ENCODE peak calls at places on chromosomes 11 and 22, in four cellular contexts. One of them, this sample, is unnamed.
A peak's percentile ranks its signal among the peaks of the same experiment; 100 is the strongest.

GRCh38 chr11:109426442-109426841 is 4.5 kb downstream of the C11orf87 start:
- DNase-seq in GM12878: no peak
- DNase-seq in K562: no peak
- DNase-seq in HepG2: no peak
- DNase-seq in this sample: no peak

GRCh38 chr11:11987503-11988022 is 20.9 kb downstream of the DKK3 start:
- DNase-seq in HepG2: no peak
- DNase-seq in K562: peak; percentile 24
- DNase-seq in GM12878: no peak
- DNase-seq in this sample: no peak

GRCh38 chr22:37476389-37477329 is 9.5 kb downstream of the MFNG start:
- DNase-seq in GM12878: no peak
- DNase-seq in HepG2: no peak
- DNase-seq in K562: no peak
- DNase-seq in this sample: no peak

GRCh38 chr11:68911731-68912130 is 8.0 kb downstream of the IGHMBP2 start:
- DNase-seq in HepG2: no peak
- DNase-seq in K562: no peak
- DNase-seq in GM12878: no peak
- DNase-seq in this sample: no peak

GRCh38 chr22:28497188-28497587 is 182.5 kb downstream of the TTC28 start:
- DNase-seq in HepG2: no peak
- DNase-seq in GM12878: no peak
- DNase-seq in K562: no peak
- DNase-seq in this sample: no peak

GRCh38 chr11:132134322-132134721 is 763.9 kb downstream of the NTM start:
- DNase-seq in GM12878: no peak
- DNase-seq in K562: no peak
- DNase-seq in HepG2: no peak
- DNase-seq in this sample: no peak

GRCh38 chr22:44405661-44406060 is 92.4 kb downstream of the RTL6 start:
- DNase-seq in K562: no peak
- DNase-seq in HepG2: no peak
- DNase-seq in GM12878: no peak
- DNase-seq in this sample: no peak

GRCh38 chr11:118938491-118939411 is 13.0 kb upstream of the BCL9L start:
- DNase-seq in K562: no peak
- DNase-seq in HepG2: peak; percentile 72
- DNase-seq in GM12878: no peak
- DNase-seq in this sample: no peak

GRCh38 chr11:20874358-20874757 is 205.0 kb downstream of the NELL1 start:
- DNase-seq in GM12878: no peak
- DNase-seq in K562: no peak
- DNase-seq in HepG2: no peak
- DNase-seq in this sample: no peak

GRCh38 chr22:28442264-28442950 is 237.2 kb downstream of the TTC28 start:
- DNase-seq in GM12878: no peak
- DNase-seq in HepG2: peak; percentile 74
- DNase-seq in K562: peak; percentile 69
- DNase-seq in this sample: peak; percentile 87

GRCh38 chr11:8867856-8868705 is 42.9 kb upstream of the AKIP1 start:
- DNase-seq in GM12878: no peak
- DNase-seq in HepG2: peak; percentile 43
- DNase-seq in K562: no peak
- DNase-seq in this sample: no peak

GRCh38 chr22:40310771-40311120 is 35.6 kb upstream of the ADSL start:
- DNase-seq in GM12878: no peak
- DNase-seq in HepG2: no peak
- DNase-seq in K562: no peak
- DNase-seq in this sample: no peak

GRCh38 chr22:45224988-45225731 is 15.5 kb downstream of the KIAA0930 start:
- DNase-seq in K562: no peak
- DNase-seq in HepG2: no peak
- DNase-seq in GM12878: no peak
- DNase-seq in this sample: no peak

GRCh38 chr22:36470162-36470993 is 11.1 kb downstream of the TXN2 start:
- DNase-seq in GM12878: no peak
- DNase-seq in HepG2: peak; percentile 76
- DNase-seq in K562: peak; percentile 66
- DNase-seq in this sample: peak; percentile 92

GRCh38 chr11:32052218-32052617 is 38.7 kb upstream of the RCN1 start:
- DNase-seq in GM12878: no peak
- DNase-seq in HepG2: peak; percentile 18
- DNase-seq in K562: peak; percentile 64
- DNase-seq in this sample: peak; percentile 73

GRCh38 chr22:46572911-46573780 is 35.7 kb upstream of the CELSR1 start:
- DNase-seq in GM12878: no peak
- DNase-seq in K562: no peak
- DNase-seq in HepG2: no peak
- DNase-seq in this sample: no peak

GRCh38 chr22:45231293-45231692 is 9.4 kb downstream of the KIAA0930 start:
- DNase-seq in GM12878: no peak
- DNase-seq in K562: no peak
- DNase-seq in HepG2: no peak
- DNase-seq in this sample: no peak

GRCh38 chr11:96272542-96273306 is 70.3 kb downstream of the MAML2 start:
- DNase-seq in HepG2: no peak
- DNase-seq in GM12878: no peak
- DNase-seq in K562: no peak
- DNase-seq in this sample: no peak

GRCh38 chr22:43088616-43088978 is 594 bp downstream of the TTLL1 start:
- DNase-seq in GM12878: no peak
- DNase-seq in K562: no peak
- DNase-seq in HepG2: no peak
- DNase-seq in this sample: no peak

GRCh38 chr11:108628326-108628725 is 34.8 kb upstream of the EXPH5 start:
- DNase-seq in K562: no peak
- DNase-seq in HepG2: no peak
- DNase-seq in GM12878: no peak
- DNase-seq in this sample: no peak

GRCh38 chr11:72758690-72759389 is 6.6 kb upstream of the ARAP1 start:
- DNase-seq in HepG2: no peak
- DNase-seq in K562: peak; percentile 72
- DNase-seq in GM12878: no peak
- DNase-seq in this sample: peak; percentile 27

GRCh38 chr11:45815747-45816146 is 10.8 kb downstream of the SLC35C1 start:
- DNase-seq in K562: peak; percentile 56
- DNase-seq in HepG2: no peak
- DNase-seq in GM12878: no peak
- DNase-seq in this sample: peak; percentile 41

GRCh38 chr11:45816614-45817013 is 11.7 kb downstream of the SLC35C1 start:
- DNase-seq in K562: no peak
- DNase-seq in GM12878: no peak
- DNase-seq in HepG2: no peak
- DNase-seq in this sample: no peak

GRCh38 chr11:45818961-45819605 is 14.1 kb downstream of the SLC35C1 start:
- DNase-seq in HepG2: no peak
- DNase-seq in K562: no peak
- DNase-seq in GM12878: peak; percentile 28
- DNase-seq in this sample: no peak

GRCh38 chr11:45820211-45820857 is 15.4 kb downstream of the SLC35C1 start:
- DNase-seq in K562: no peak
- DNase-seq in GM12878: no peak
- DNase-seq in HepG2: no peak
- DNase-seq in this sample: no peak

DNA sequence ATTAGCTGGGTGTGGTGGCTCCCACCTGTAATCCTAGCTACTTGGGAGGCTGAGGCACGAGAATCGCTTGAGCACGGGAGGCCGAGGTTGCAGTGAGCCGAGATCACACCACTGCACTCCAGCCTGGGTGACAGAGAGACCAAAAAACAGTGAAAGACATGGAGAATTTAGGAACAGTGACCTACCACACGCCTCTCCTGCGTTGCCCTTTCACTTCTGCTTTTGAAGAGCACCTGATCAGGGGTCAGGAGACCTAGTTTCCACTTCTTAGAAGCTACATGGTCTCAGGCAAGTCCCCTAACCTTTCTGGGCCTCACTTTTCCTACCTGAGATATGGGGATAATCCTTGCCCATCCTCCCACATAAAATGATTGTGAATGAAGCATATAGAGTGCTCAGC is 12.2 kb downstream of the SLC35C1 start:
- DNase-seq in GM12878: peak; percentile 43
- DNase-seq in K562: no peak
- DNase-seq in HepG2: no peak
- DNase-seq in this sample: no peak
- TF ChIP-seq SP1 in GM12878: no peak
- TF ChIP-seq SP1 in K562: no peak
- TF ChIP-seq SP1 in HepG2: no peak
- TF ChIP-seq SP1 in this sample: no peak

GRCh38 chr11:61327669-61328071 is 5.2 kb downstream of the DDB1 start:
- DNase-seq in GM12878: no peak
- DNase-seq in K562: no peak
- DNase-seq in HepG2: no peak
- DNase-seq in this sample: no peak

GRCh38 chr11:61325649-61326414 is 7.1 kb downstream of the DDB1 start:
- DNase-seq in HepG2: no peak
- DNase-seq in GM12878: no peak
- DNase-seq in K562: no peak
- DNase-seq in this sample: no peak

GRCh38 chr11:61331636-61332035 is 1.3 kb downstream of the DDB1 start:
- DNase-seq in K562: no peak
- DNase-seq in HepG2: no peak
- DNase-seq in GM12878: no peak
- DNase-seq in this sample: no peak

GRCh38 chr11:61329871-61330270 is 3.0 kb downstream of the DDB1 start:
- DNase-seq in K562: no peak
- DNase-seq in HepG2: no peak
- DNase-seq in GM12878: no peak
- DNase-seq in this sample: no peak

DNA sequence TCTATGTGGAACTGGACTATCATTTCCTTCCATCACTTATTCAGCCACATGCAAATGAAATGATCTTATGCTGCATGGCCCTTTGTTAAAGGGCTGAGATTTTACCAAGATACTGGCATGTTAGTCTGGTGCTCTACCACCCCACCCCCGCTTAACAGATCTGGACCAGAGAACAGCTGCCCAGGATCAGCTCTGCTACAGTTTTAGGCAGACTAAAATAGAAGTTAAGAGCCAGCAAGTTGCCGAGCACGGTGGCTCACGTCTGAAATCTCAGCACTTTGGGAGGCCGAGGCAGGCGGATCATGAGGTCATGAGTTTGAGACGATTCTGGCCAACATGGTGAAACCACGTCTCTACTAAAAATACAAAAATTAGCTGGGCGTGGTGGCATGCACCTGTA is 4.6 kb downstream of the DDB1 start:
- DNase-seq in K562: no peak
- DNase-seq in GM12878: no peak
- DNase-seq in HepG2: no peak
- DNase-seq in this sample: no peak
- TF ChIP-seq FOXK2 in K562: no peak
- TF ChIP-seq FOXK2 in GM12878: no peak
- TF ChIP-seq FOXK2 in HepG2: no peak
- TF ChIP-seq FOXK2 in this sample: no peak

GRCh38 chr11:116334596-116334995 is 438.2 kb downstream of the BUD13 start:
- DNase-seq in K562: no peak
- DNase-seq in GM12878: no peak
- DNase-seq in HepG2: no peak
- DNase-seq in this sample: no peak
- TF ChIP-seq FOXM1 in K562: no peak
- TF ChIP-seq FOXM1 in GM12878: no peak
- TF ChIP-seq FOXM1 in HepG2: no peak
- TF ChIP-seq FOXM1 in this sample: no peak

GRCh38 chr11:58060535-58060934 is 29.8 kb downstream of the OR6Q1 start:
- DNase-seq in HepG2: no peak
- DNase-seq in K562: no peak
- DNase-seq in GM12878: no peak
- DNase-seq in this sample: no peak

GRCh38 chr11:58059011-58059358 is 28.2 kb downstream of the OR6Q1 start:
- DNase-seq in GM12878: no peak
- DNase-seq in K562: no peak
- DNase-seq in HepG2: peak; percentile 82
- DNase-seq in this sample: no peak

GRCh38 chr11:58058276-58059010 is 27.7 kb downstream of the OR6Q1 start:
- DNase-seq in K562: no peak
- DNase-seq in HepG2: no peak
- DNase-seq in GM12878: no peak
- DNase-seq in this sample: no peak

GRCh38 chr11:58060939-58061672 is 30.4 kb downstream of the OR6Q1 start:
- DNase-seq in GM12878: no peak
- DNase-seq in HepG2: peak; percentile 91
- DNase-seq in K562: no peak
- DNase-seq in this sample: no peak

DNA sequence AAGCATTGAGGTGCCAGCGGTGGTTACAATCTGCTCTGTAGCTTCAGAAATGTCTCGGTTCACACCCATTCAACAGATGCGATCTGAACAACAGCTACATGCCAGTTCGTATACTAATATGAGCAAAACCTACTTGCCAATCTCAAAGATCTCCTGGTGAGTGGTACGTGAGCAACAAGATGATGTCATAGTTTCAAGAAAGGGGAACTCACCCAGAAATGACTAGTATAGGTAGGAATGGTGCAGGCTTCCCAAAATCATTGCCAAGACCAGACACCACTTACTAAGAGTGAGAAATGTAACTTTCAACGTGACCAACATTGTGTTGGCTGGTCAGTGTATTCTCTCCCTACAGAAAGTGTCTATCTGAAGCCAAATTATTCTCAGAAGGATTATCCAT is 31.1 kb downstream of the OR6Q1 start:
- DNase-seq in GM12878: no peak
- DNase-seq in K562: no peak
- DNase-seq in HepG2: no peak
- DNase-seq in this sample: no peak
- TF ChIP-seq SP1 in GM12878: no peak
- TF ChIP-seq SP1 in K562: no peak
- TF ChIP-seq SP1 in HepG2: no peak
- TF ChIP-seq SP1 in this sample: no peak

DNA sequence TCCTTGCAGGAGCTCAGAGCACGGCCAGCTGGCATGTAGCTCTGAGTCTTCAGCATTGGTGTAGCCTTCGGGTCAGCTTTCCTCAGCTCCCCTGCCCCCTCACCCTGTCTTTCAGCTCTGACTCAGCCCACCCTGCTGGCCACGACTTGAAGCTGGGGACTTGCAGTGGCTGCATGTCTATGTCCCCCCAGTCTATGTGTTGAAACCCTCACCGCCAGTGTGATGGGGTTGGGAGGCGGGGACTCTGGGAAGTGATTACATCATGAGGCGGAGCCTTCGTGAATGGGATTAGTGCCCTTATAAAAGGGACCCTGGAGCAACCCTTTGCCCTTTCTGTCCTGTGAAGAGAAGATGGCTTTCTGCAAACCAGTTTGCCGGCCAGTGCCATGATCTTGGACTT is 111.1 kb downstream of the CTTN start:
- DNase-seq in K562: no peak
- DNase-seq in HepG2: no peak
- DNase-seq in GM12878: no peak
- DNase-seq in this sample: no peak
- TF ChIP-seq FOXK2 in K562: no peak
- TF ChIP-seq FOXK2 in HepG2: no peak
- TF ChIP-seq FOXK2 in GM12878: no peak
- TF ChIP-seq FOXK2 in this sample: no peak

GRCh38 chr11:104968365-104968855 is at the start of gene CASP4:
- DNase-seq in GM12878: peak; percentile 32
- DNase-seq in K562: no peak
- DNase-seq in HepG2: peak; percentile 56
- DNase-seq in this sample: no peak
- TF ChIP-seq FOXM1 in GM12878: no peak
- TF ChIP-seq FOXM1 in K562: no peak
- TF ChIP-seq FOXM1 in HepG2: no peak
- TF ChIP-seq FOXM1 in this sample: no peak

This sample was measured in HEK293T.